ENCODE peak calls at places on chromosomes 3 and 15, in eight cellular contexts. G, U, T, Q, J, H, Z and K are unnamed samples.

GRCh38 chr3:188051801-188052228 is 102.1 kb upstream of the LPP start:
- DNase-seq in G (peak), U (no peak), T (no peak), Q (peak), J (no peak), H (no peak), Z (no peak), K (no peak)

GRCh38 chr3:49601358-49602048 is 47.2 kb downstream of the BSN start:
- DNase-seq in G (no peak), U (no peak), T (no peak), Q (no peak), J (no peak), H (no peak), Z (no peak), K (no peak)

GRCh38 chr3:13723676-13724207 is 156.1 kb downstream of the WNT7A start:
- DNase-seq in G (no peak), U (no peak), T (no peak), Q (no peak), J (no peak), H (no peak), Z (no peak), K (no peak)

GRCh38 chr3:31790516-31791148 is 190.4 kb downstream of the OSBPL10 start:
- DNase-seq in G (no peak), U (no peak), T (no peak), Q (no peak), J (no peak), H (no peak), Z (no peak), K (no peak)

GRCh38 chr15:40093224-40093842 is 15.3 kb downstream of the BMF start:
- DNase-seq in G (no peak), U (no peak), T (peak), Q (no peak), J (no peak), H (peak), Z (no peak), K (no peak)

GRCh38 chr3:90010341-90010740 is 902.9 kb downstream of the EPHA3 start:
- DNase-seq in G (no peak), U (no peak), T (no peak), Q (no peak), J (no peak), H (no peak), Z (no peak), K (no peak)

GRCh38 chr15:93200448-93201226 is 111.6 kb upstream of the RGMA start:
- DNase-seq in G (no peak), U (no peak), T (no peak), Q (no peak), J (no peak), H (no peak), Z (no peak), K (no peak)

GRCh38 chr3:117600666-117601065 is 891.1 kb downstream of the TUSC7 start:
- DNase-seq in G (no peak), U (no peak), T (no peak), Q (no peak), J (no peak), H (no peak), Z (no peak), K (no peak)

GRCh38 chr3:16148783-16149182 is 25.7 kb upstream of the GALNT15 start:
- DNase-seq in G (peak), U (peak), T (peak), Q (peak), J (no peak), H (no peak), Z (no peak), K (no peak)

GRCh38 chr3:153843994-153844393 is 277.2 kb upstream of the ARHGEF26 start:
- DNase-seq in G (no peak), U (no peak), T (no peak), Q (no peak), J (no peak), H (no peak), Z (no peak), K (no peak)

GRCh38 chr15:40270246-40270995 is 12.4 kb downstream of the ANKRD63 start:
- DNase-seq in G (no peak), U (no peak), T (no peak), Q (no peak), J (no peak), H (no peak), Z (no peak), K (no peak)

GRCh38 chr15:76177491-76178040 is 117.8 kb downstream of the TMEM266 start:
- DNase-seq in G (no peak), U (no peak), T (peak), Q (peak), J (peak), H (no peak), Z (no peak), K (peak)

GRCh38 chr15:87564666-87565065 is 691.9 kb downstream of the NTRK3 start:
- DNase-seq in G (no peak), U (no peak), T (no peak), Q (no peak), J (no peak), H (no peak), Z (no peak), K (no peak)

GRCh38 chr3:159881208-159881607 is 107.4 kb upstream of the IL12A start:
- DNase-seq in G (no peak), U (no peak), T (no peak), Q (no peak), J (no peak), H (no peak), Z (no peak), K (no peak)

GRCh38 chr15:31782951-31783350 is 247.4 kb upstream of the CHRNA7 start:
- DNase-seq in G (no peak), U (no peak), T (no peak), Q (no peak), J (no peak), H (no peak), Z (no peak), K (no peak)

GRCh38 chr3:126851382-126851781 is 131.5 kb upstream of the PLXNA1 start:
- DNase-seq in G (no peak), U (no peak), T (no peak), Q (no peak), J (peak), H (no peak), Z (no peak), K (no peak)

GRCh38 chr3:50924638-50925037 is 249.9 kb downstream of the DOCK3 start:
- DNase-seq in G (no peak), U (no peak), T (no peak), Q (no peak), J (no peak), H (no peak), Z (no peak), K (no peak)

GRCh38 chr3:52770581-52771333 is at the start of gene NEK4:
- DNase-seq in G (peak), U (peak), T (peak), Q (peak), J (peak), H (peak), Z (peak), K (peak)

GRCh38 chr15:56640549-56640948 is 92.8 kb downstream of the ZNF280D start:
- DNase-seq in G (no peak), U (no peak), T (no peak), Q (no peak), J (no peak), H (no peak), Z (no peak), K (no peak)

GRCh38 chr15:35738370-35738769 is 192.4 kb upstream of the DPH6 start:
- DNase-seq in G (no peak), U (no peak), T (no peak), Q (no peak), J (no peak), H (no peak), Z (no peak), K (no peak)

GRCh38 chr3:89742546-89742945 is 635.1 kb downstream of the EPHA3 start:
- DNase-seq in G (no peak), U (no peak), T (no peak), Q (no peak), J (no peak), H (no peak), Z (no peak), K (no peak)

GRCh38 chr3:45366305-45366704 is 22.1 kb upstream of the LARS2 start:
- DNase-seq in G (no peak), U (no peak), T (no peak), Q (no peak), J (no peak), H (no peak), Z (no peak), K (no peak)

GRCh38 chr3:158093526-158093925 is 12.7 kb downstream of the SHOX2 start:
- DNase-seq in G (no peak), U (no peak), T (no peak), Q (no peak), J (no peak), H (no peak), Z (no peak), K (no peak)

GRCh38 chr3:29775352-29775751 is 494.5 kb downstream of the RBMS3 start:
- DNase-seq in G (no peak), U (no peak), T (no peak), Q (no peak), J (no peak), H (no peak), Z (no peak), K (no peak)

GRCh38 chr15:45022871-45023658 is at the start of gene SORD:
- DNase-seq in G (peak), U (peak), T (peak), Q (peak), J (peak), H (peak), Z (peak), K (peak)

GRCh38 chr3:35064761-35065160 is 574.6 kb upstream of the ARPP21 start:
- DNase-seq in G (no peak), U (no peak), T (no peak), Q (no peak), J (no peak), H (no peak), Z (no peak), K (no peak)

GRCh38 chr3:124078978-124079911 is 87.3 kb upstream of the ROPN1 start:
- DNase-seq in G (no peak), U (peak), T (no peak), Q (no peak), J (peak), H (no peak), Z (no peak), K (peak)

GRCh38 chr3:177333535-177334495 is 136.5 kb upstream of the TBL1XR1 start:
- DNase-seq in G (no peak), U (no peak), T (no peak), Q (peak), J (no peak), H (no peak), Z (no peak), K (no peak)

GRCh38 chr3:42547401-42547945 is 34.3 kb downstream of the SEC22C start:
- DNase-seq in G (peak), U (peak), T (peak), Q (peak), J (peak), H (peak), Z (peak), K (peak)

GRCh38 chr15:66774001-66774814 is 72.2 kb downstream of the SMAD6 start:
- DNase-seq in G (peak), U (peak), T (peak), Q (peak), J (peak), H (peak), Z (peak), K (peak)

GRCh38 chr3:141556034-141556433 is 69.2 kb downstream of the RASA2 start:
- DNase-seq in G (no peak), U (no peak), T (no peak), Q (no peak), J (no peak), H (no peak), Z (no peak), K (no peak)

GRCh38 chr3:62203152-62203551 is 170.2 kb downstream of the FEZF2 start:
- DNase-seq in G (no peak), U (no peak), T (no peak), Q (no peak), J (no peak), H (no peak), Z (no peak), K (no peak)

GRCh38 chr3:161455962-161456361 is 40.6 kb upstream of the OTOL1 start:
- DNase-seq in G (no peak), U (no peak), T (no peak), Q (no peak), J (no peak), H (no peak), Z (no peak), K (no peak)

GRCh38 chr15:89836255-89837133 is 21.8 kb upstream of the ANPEP start:
- DNase-seq in G (no peak), U (no peak), T (no peak), Q (no peak), J (no peak), H (no peak), Z (no peak), K (no peak)

GRCh38 chr3:23128655-23129054 is 74.5 kb upstream of the UBE2E2 start:
- DNase-seq in G (no peak), U (no peak), T (no peak), Q (no peak), J (no peak), H (no peak), Z (no peak), K (no peak)

GRCh38 chr15:33152502-33153109 is 41.9 kb downstream of the FMN1 start:
- DNase-seq in G (no peak), U (no peak), T (no peak), Q (no peak), J (no peak), H (no peak), Z (no peak), K (no peak)

GRCh38 chr15:33157636-33158035 is 36.9 kb downstream of the FMN1 start:
- DNase-seq in G (no peak), U (no peak), T (no peak), Q (no peak), J (no peak), H (no peak), Z (no peak), K (no peak)

GRCh38 chr15:33156021-33156420 is 38.5 kb downstream of the FMN1 start:
- DNase-seq in G (no peak), U (no peak), T (no peak), Q (no peak), J (no peak), H (no peak), Z (no peak), K (no peak)

GRCh38 chr15:33153548-33153947 is 41.0 kb downstream of the FMN1 start:
- DNase-seq in G (no peak), U (no peak), T (no peak), Q (no peak), J (no peak), H (no peak), Z (no peak), K (no peak)

DNA sequence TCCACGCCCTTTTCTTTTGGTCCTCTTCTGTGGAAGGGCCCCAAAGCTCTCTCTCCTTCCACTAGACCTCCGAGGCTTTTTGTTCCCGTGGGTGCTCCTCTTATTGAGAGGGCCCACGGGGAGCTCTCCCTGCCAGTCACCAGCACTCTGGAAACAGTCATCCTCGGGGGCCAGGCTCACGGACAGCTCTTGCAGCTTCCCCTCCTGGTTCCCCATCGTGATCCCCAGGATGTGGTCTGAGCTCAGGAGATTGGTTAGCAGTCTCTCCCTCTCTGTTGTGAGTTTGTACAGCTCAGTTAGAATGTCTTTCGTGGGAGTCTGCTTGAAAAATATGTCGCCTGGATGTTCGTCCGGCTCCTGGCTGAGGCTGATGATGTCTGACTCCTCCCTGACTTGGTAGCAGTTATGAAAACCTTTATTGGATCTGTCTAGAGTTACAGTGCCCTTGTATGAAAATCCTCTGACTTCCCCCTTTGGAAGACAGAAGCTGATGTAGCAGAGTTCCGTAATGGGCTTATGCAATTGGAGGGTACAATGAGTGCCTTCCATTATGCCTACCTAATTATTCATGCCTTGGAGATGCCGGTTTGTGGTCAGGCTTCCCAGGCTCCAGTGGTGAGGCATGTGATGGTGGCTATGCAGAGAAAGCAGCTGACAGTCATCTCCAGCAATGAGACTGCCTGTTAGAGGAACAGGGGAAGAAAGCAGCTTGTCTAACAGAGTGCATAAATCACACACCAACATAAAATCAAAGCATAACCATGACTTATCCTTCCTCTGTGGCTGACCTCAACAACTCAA is 39.9 kb downstream of the FMN1 start:
- DNase-seq in G (no peak), U (no peak), T (peak), Q (peak), J (no peak), H (no peak), Z (no peak), K (peak)
- TF ChIP-seq POLR2A in G (no peak), U (peak), T (no peak), Q (no peak), J (no peak), H (peak), Z (no peak), K (no peak)

GRCh38 chr3:128801779-128802369 is 75.9 kb downstream of the RAB7A start:
- DNase-seq in G (no peak), U (no peak), T (no peak), Q (peak), J (no peak), H (no peak), Z (no peak), K (no peak)
- TF ChIP-seq POLR2A in G (no peak), U (no peak), T (no peak), Q (no peak), J (no peak), H (no peak), Z (no peak), K (no peak)

DNA sequence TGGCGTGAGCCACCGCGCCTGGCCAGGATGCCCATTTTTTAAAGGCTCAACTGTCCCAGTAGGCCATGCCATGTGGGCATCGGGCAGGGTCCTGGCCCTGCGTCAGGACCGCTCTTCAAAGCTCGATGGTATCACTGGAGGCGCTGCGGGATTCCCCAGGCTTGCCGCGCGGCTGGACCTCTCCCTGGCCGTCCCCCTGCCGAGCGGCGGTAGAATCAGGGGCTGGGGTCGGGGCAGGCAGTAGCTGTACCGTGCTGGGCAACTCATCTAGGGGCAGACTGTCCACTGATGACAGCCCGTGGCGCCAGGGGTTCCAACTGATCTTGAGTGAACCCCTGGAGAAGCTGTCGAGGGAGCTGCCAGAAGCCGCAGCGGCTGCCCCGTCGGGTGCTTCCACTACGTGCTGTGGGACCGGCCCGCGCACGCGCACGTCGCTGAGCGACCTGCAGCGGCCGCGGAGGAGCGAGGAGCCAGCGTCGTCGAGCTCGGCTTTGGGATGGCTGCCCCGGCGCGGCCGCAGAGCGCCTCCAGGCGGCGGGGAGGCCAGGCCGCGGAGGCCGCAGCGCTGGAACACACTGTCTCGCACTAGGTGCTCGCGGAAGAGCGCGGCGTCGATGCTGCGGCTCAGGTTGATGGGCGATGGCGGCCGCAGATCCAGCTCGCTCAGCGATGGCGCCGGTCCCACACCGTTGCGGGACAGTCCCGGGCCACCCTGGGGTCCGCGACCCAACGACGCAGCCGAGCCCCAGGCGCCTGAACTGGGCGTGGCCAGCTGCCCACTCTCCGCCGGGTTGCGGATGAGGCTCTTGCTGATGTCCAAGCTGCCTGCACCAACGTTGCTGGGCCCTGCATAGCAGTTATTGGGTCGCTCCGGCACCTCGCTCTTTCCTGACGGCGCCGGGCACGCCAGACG is 5.8 kb downstream of the PRRT3 start:
- DNase-seq in G (peak), U (peak), T (peak), Q (peak), J (peak), H (peak), Z (peak), K (no peak)
- TF ChIP-seq POLR2A in G (peak), U (peak), T (no peak), Q (no peak), J (no peak), H (peak), Z (no peak), K (peak)

DNA sequence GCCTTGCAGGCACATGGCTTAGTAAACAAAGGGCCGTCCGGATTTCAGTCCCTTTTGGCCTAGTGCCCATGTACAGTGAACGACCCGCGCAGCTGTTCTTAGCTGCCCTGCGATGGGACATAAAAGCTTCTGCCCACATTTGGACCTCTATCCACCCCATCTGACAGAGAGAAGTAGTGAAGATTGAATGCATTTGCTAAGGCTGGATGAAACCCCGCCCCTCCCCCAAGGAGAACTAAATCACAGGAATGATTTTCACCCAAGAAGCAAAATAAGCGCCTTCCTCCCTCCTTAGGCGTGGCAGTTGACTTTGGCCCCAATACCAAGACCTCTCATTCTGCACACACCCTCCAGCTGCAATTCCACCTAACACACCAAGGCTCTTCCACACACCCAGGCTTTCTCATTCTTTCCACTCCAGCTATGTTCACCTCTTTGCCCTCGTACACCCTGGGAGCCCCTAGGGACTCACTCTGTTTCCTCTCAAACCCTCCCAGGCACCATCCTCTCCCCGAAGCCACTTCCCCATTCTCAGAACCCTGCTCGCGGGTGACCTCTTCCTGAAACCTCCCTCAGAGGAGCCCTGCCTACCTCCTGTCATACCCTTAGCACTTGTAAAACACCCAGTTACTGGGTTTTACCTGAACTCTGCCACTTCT is 14.1 kb upstream of the HRH1 start:
- DNase-seq in G (no peak), U (no peak), T (peak), Q (peak), J (no peak), H (no peak), Z (peak), K (no peak)
- TF ChIP-seq POLR2A in G (no peak), U (no peak), T (no peak), Q (no peak), J (no peak), H (no peak), Z (no peak), K (no peak)

GRCh38 chr15:74815121-74815933 is 2.7 kb downstream of the LMAN1L start:
- DNase-seq in G (no peak), U (peak), T (no peak), Q (peak), J (no peak), H (peak), Z (no peak), K (no peak)
- TF ChIP-seq POLR2A in G (no peak), U (no peak), T (no peak), Q (no peak), J (no peak), H (no peak), Z (no peak), K (no peak)

DNA sequence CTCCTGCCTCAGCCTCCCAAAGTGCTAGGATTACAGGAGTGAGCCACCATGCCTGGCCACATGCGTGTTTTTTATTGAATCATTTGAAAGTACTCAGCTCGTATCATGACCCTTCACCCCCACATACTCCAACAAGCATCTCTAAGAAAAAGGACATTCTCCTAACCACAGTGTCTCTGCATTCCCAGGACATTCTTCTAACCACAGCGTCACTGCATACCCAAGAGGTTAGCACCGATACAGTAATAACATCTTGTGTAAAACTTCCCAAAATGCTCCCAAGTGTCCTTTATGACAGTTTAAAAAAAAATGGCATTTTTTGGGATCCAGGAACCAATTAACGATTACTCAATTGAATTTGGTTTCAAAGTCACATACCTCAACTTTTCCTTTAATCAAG is 39.6 kb downstream of the FLNB start:
- DNase-seq in G (no peak), U (no peak), T (no peak), Q (no peak), J (no peak), H (no peak), Z (no peak), K (no peak)
- TF ChIP-seq POLR2A in G (no peak), U (no peak), T (no peak), Q (no peak), J (no peak), H (no peak), Z (no peak), K (no peak)